ENCODE peak calls at places on chromosomes 16 and 17, in four cellular contexts. U is PC-3, D is HCT116, J is GM23248. F is an unnamed sample. For H3K79me2, the result is how much of the 10 kb centered on the place peaks cover.

GRCh38 chr16:82011199-82011641 is at the start of gene SDR42E1:
- DNase-seq in U (no peak), D (peak), J (no peak), F (no peak)

GRCh38 chr16:9594961-9595360 is 503.5 kb downstream of the HAPSTR1 start:
- DNase-seq in U (no peak), D (no peak), J (no peak), F (no peak)

GRCh38 chr17:7486181-7486580 is 2.0 kb downstream of the POLR2A start:
- DNase-seq in U (no peak), D (no peak), J (peak), F (peak)

GRCh38 chr17:933168-934083 is 46.1 kb downstream of the NXN start:
- DNase-seq in U (peak), D (peak), J (peak), F (peak)

GRCh38 chr17:62821213-62822079 is 13.3 kb upstream of the MARCHF10 start:
- DNase-seq in U (no peak), D (no peak), J (no peak), F (no peak)

GRCh38 chr17:30290696-30291570 is 811 bp downstream of the BLMH start:
- DNase-seq in U (peak), D (no peak), J (peak), F (peak)

GRCh38 chr16:89918453-89919347 is at the start of gene MC1R:
- DNase-seq in U (no peak), D (peak), J (peak), F (peak)

GRCh38 chr17:9935408-9935807 is 30.3 kb upstream of the RCVRN start:
- DNase-seq in U (no peak), D (no peak), J (peak), F (no peak)

GRCh38 chr16:87780385-87780989 is 14.7 kb upstream of the KLHDC4 start:
- DNase-seq in U (no peak), D (no peak), J (peak), F (no peak)

GRCh38 chr17:19319771-19320505 is 42.6 kb downstream of the B9D1 start:
- DNase-seq in U (no peak), D (no peak), J (no peak), F (no peak)

GRCh38 chr16:48909231-48909630 is 299.3 kb upstream of the N4BP1 start:
- DNase-seq in U (no peak), D (no peak), J (no peak), F (no peak)

GRCh38 chr17:13921841-13922776 is 147.2 kb upstream of the COX10 start:
- DNase-seq in U (no peak), D (no peak), J (no peak), F (no peak)

GRCh38 chr16:74461826-74462225 is 40.5 kb upstream of the CLEC18B start:
- DNase-seq in U (no peak), D (no peak), J (no peak), F (no peak)

GRCh38 chr16:87384162-87384999 is 805 bp upstream of the FBXO31 start:
- DNase-seq in U (no peak), D (no peak), J (peak), F (no peak)

GRCh38 chr17:79985361-79985760 is 50.3 kb downstream of the TBC1D16 start:
- DNase-seq in U (no peak), D (no peak), J (no peak), F (no peak)

DNA sequence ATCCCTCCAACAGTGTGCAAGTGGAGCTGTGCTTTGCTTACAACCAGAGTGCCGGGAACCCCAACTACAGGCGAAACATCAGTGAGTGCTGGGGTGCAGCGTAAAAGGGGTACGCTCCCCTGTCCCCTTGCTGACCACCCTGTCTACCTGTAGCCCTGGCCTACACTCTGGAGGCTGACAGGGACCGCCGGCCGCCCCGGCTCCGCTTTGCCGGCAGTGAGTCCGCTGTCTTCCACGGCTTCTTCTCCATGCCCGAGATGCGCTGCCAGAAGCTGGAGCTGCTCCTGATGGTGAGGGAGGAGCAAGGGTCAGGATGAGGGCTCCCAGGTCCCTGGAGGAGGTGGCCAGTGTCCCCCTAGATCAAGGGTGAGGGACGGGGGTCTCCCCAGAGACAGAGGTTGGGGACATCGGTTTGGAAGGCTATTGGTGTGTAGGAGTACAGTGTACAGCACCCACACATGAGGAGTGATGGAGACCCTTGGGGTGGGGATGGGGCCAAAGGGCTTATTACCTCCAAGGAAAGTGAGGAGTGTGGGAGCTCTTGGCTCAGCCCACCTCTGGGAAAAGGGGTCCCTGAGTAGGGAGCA is 19.6 kb upstream of the PDK2 start:
- DNase-seq in U (no peak), D (no peak), J (no peak), F (no peak)
- H3K27ac ChIP-seq in U (no peak), D (no peak), J (no peak), F (no peak)

GRCh38 chr16:68310441-68311315 is at the start of the genes PRMT7 and SLC7A6OS:
- DNase-seq in U (peak), D (peak), J (peak), F (peak)
- H3K79me2 ChIP-seq in U (half or more), D (half or more), J (half or more), F (half or more)

GRCh38 chr16:25464058-25464457 is 206.4 kb upstream of the ZKSCAN2 start:
- DNase-seq in U (no peak), D (no peak), J (no peak), F (no peak)
- TF ChIP-seq EZH2phosphoT487 in U (no peak), D (no peak), J (no peak), F (no peak)

GRCh38 chr17:4246674-4247073 is 17.1 kb downstream of the ANKFY1 start:
- DNase-seq in U (no peak), D (no peak), J (no peak), F (no peak)
- H3K27ac ChIP-seq in U (no peak), D (no peak), J (no peak), F (no peak)

GRCh38 chr17:48590603-48591161 is 641 bp upstream of the HOXB3 start:
- DNase-seq in U (no peak), D (no peak), J (no peak), F (no peak)
- H3K79me2 ChIP-seq in U (under half), D (half or more), J (under half), F (under half)